ENCODE peak calls at places on chromosomes 2 and 18, in nine cellular contexts. K, F, D, N, X, E, J, Y and H are unnamed samples.

GRCh38 chr2:120982598-120982997 is 246.9 kb downstream of the GLI2 start:
- DNase-seq in K (no peak), F (no peak), D (peak; percentile 52), N (no peak), X (no peak), E (no peak), J (no peak), Y (no peak), H (no peak)

GRCh38 chr2:150605664-150606063 is 118.2 kb upstream of the RND3 start:
- DNase-seq in K (no peak), F (no peak), D (no peak), N (no peak), X (no peak), E (no peak), J (no peak), Y (no peak), H (peak; percentile 96)

GRCh38 chr2:15748736-15749323 is 157.2 kb downstream of the DDX1 start:
- DNase-seq in K (no peak), F (no peak), D (no peak), N (no peak), X (no peak), E (no peak), J (no peak), Y (no peak), H (peak; percentile 28)

GRCh38 chr18:13568443-13569392 is 157.6 kb downstream of the FAM210A start:
- DNase-seq in K (peak; percentile 37), F (no peak), D (no peak), N (no peak), X (no peak), E (no peak), J (no peak), Y (no peak), H (no peak)

GRCh38 chr2:9145109-9145751 is 61.4 kb upstream of the ASAP2 start:
- DNase-seq in K (no peak), F (peak; percentile 50), D (no peak), N (no peak), X (no peak), E (no peak), J (no peak), Y (peak; percentile 62), H (no peak)

GRCh38 chr2:174580951-174581350 is 16.7 kb downstream of the WIPF1 start:
- DNase-seq in K (no peak), F (no peak), D (no peak), N (no peak), X (no peak), E (no peak), J (no peak), Y (no peak), H (no peak)

GRCh38 chr2:205590759-205591158 is 91.5 kb upstream of the NRP2 start:
- DNase-seq in K (no peak), F (no peak), D (no peak), N (peak; percentile 8), X (no peak), E (no peak), J (no peak), Y (no peak), H (peak; percentile 26)

GRCh38 chr2:231170058-231170457 is 28.4 kb upstream of the ARMC9 start:
- DNase-seq in K (no peak), F (no peak), D (no peak), N (no peak), X (no peak), E (no peak), J (no peak), Y (no peak), H (no peak)

GRCh38 chr18:56545539-56545938 is 92.9 kb downstream of the TXNL1 start:
- DNase-seq in K (no peak), F (no peak), D (no peak), N (no peak), X (no peak), E (no peak), J (no peak), Y (no peak), H (peak; percentile 43)

GRCh38 chr2:241352227-241352626 is 3.9 kb upstream of the FARP2 start:
- DNase-seq in K (no peak), F (no peak), D (no peak), N (no peak), X (no peak), E (no peak), J (no peak), Y (no peak), H (no peak)

GRCh38 chr18:29652797-29653196 is 1389.7 kb downstream of the DSC3 start:
- DNase-seq in K (no peak), F (no peak), D (no peak), N (no peak), X (no peak), E (no peak), J (no peak), Y (no peak), H (peak; percentile 28)

GRCh38 chr2:67729474-67729873 is 332.3 kb downstream of the ETAA1 start:
- DNase-seq in K (no peak), F (no peak), D (no peak), N (no peak), X (no peak), E (no peak), J (no peak), Y (no peak), H (no peak)

GRCh38 chr18:27844416-27844792 is 332.5 kb downstream of the CDH2 start:
- DNase-seq in K (no peak), F (no peak), D (no peak), N (no peak), X (no peak), E (no peak), J (no peak), Y (no peak), H (no peak)

GRCh38 chr18:58230438-58231179 is 186.6 kb downstream of the NEDD4L start:
- DNase-seq in K (peak; percentile 40), F (no peak), D (no peak), N (no peak), X (no peak), E (peak; percentile 55), J (no peak), Y (no peak), H (peak; percentile 97)

GRCh38 chr2:188677182-188677581 is 297.0 kb upstream of the COL3A1 start:
- DNase-seq in K (no peak), F (no peak), D (no peak), N (no peak), X (no peak), E (no peak), J (no peak), Y (no peak), H (no peak)
- H3K36me3 ChIP-seq in K (no peaks in the 10 kb centered on the region), F (no peaks in the 10 kb centered on the region), D (no peaks in the 10 kb centered on the region), N (no peaks in the 10 kb centered on the region), X (no peaks in the 10 kb centered on the region), E (no peaks in the 10 kb centered on the region), J (no peaks in the 10 kb centered on the region), Y (no peaks in the 10 kb centered on the region), H (no peaks in the 10 kb centered on the region)

GRCh38 chr2:158997037-158997785 is 28.8 kb downstream of the TANC1 start:
- DNase-seq in K (no peak), F (no peak), D (no peak), N (peak; percentile 48), X (no peak), E (no peak), J (no peak), Y (no peak), H (no peak)

GRCh38 chr2:158994920-158995676 is 26.7 kb downstream of the TANC1 start:
- DNase-seq in K (no peak), F (no peak), D (no peak), N (no peak), X (no peak), E (no peak), J (no peak), Y (no peak), H (no peak)

GRCh38 chr2:158998486-158999248 is 30.2 kb downstream of the TANC1 start:
- DNase-seq in K (no peak), F (no peak), D (no peak), N (peak; percentile 86), X (no peak), E (no peak), J (no peak), Y (no peak), H (no peak)

GRCh38 chr2:158995677-158996049 is 27.2 kb downstream of the TANC1 start:
- DNase-seq in K (no peak), F (no peak), D (no peak), N (no peak), X (no peak), E (no peak), J (no peak), Y (no peak), H (no peak)

GRCh38 chr2:158996378-158996993 is 28.0 kb downstream of the TANC1 start:
- DNase-seq in K (no peak), F (no peak), D (no peak), N (no peak), X (no peak), E (no peak), J (no peak), Y (no peak), H (no peak)
- TF ChIP-seq CTCF in K (peak; percentile 32), F (no peak), D (peak; percentile 38), N (no peak), X (no peak), E (no peak), J (peak; percentile 30), Y (peak; percentile 20), H (no peak)

DNA sequence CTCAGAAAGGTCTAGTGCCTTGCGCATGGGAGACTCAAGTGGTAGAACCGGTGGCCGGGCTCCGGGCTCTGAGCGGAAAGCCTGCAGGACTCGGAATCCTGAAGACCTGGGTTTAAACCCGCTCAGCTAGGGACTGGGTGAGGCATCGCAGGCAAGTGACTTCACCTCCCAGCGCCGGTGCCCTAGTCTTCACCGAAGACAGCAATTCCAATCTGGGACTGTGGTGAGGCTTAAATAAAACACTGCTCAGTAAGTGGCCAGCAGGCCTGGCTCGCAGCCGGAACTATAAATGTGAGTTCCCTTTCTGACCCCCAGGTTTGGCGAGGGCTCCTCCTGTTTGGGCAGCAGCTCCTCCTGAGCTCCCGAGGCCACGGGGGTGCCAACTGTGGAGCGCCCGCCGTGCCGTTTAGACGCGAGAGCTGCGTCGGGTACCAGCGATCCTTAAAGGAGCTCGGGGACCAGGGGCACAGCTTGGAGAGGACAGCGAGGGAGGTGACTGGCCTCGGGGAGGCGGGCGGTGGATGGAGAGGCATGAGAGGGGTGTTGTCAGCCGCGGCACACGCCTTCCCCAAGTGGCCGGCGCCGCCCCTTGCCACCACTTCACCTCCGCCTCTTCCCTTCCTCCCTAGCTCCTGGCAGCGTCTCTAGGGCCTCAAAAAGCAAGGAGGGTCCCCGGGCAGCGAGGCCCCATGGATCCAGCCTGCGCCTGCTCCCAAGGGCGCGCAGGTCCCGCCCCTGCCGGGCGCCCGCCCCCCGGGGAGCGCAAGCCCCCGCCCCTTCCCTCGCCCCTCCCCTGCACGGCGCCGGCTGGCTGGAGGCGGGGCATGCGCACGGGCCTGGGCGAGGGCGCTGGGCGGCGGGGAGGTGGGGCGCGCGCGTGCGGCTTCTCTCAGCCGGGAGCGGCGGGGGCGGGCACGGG is 736 bp upstream of the MTCL1 start:
- DNase-seq in K (peak; percentile 95), F (peak; percentile 86), D (peak; percentile 95), N (peak; percentile 87), X (peak; percentile 95), E (peak; percentile 88), J (peak; percentile 90), Y (peak; percentile 84), H (peak; percentile 51)
- H3K27me3 ChIP-seq in K (no peaks in the 10 kb centered on the region), F (no peaks in the 10 kb centered on the region), D (no peaks in the 10 kb centered on the region), N (no peaks in the 10 kb centered on the region), X (no peaks in the 10 kb centered on the region), E (no peaks in the 10 kb centered on the region), J (peaks cover 16% of the 10 kb centered on the region), Y (no peaks in the 10 kb centered on the region), H (no peaks in the 10 kb centered on the region)

DNA sequence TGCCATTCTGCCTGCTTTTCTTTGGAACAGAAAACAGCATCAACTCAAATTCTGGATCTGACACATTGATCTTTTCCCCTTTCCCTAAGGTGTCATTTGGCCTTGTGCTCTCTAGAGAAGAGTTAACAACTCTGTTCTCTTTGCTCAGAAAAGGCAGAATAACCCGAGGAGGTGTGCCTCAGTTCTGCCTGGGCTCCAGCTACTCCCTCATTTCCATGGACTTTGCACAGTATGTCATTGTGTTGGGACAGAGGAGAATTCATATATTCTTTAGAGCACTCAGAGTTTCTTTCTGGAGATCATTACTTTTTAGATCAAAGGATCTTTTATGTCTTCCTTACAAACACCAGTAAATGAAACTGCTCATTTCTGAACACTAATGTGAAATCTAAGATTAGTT is 249.1 kb downstream of the PHLPP1 start:
- DNase-seq in K (no peak), F (no peak), D (no peak), N (no peak), X (no peak), E (no peak), J (no peak), Y (no peak), H (no peak)
- H3K36me3 ChIP-seq in K (peaks cover 19% of the 10 kb centered on the region), F (peaks cover 2% of the 10 kb centered on the region), D (peaks cover 12% of the 10 kb centered on the region), N (no peaks in the 10 kb centered on the region), X (no peaks in the 10 kb centered on the region), E (no peaks in the 10 kb centered on the region), J (peaks cover 8% of the 10 kb centered on the region), Y (peaks cover 18% of the 10 kb centered on the region), H (no peaks in the 10 kb centered on the region)